ENCODE peak calls at places on chromosomes 12 and 14, in nine cellular contexts. P, W, X, N, I, A, T, J and Z are unnamed samples.
A peak's percentile ranks its signal among the peaks of the same experiment; 100 is the strongest.

GRCh38 chr14:28759658-28760313 is 6.8 kb upstream of the FOXG1 start:
- DNase-seq in A (no peak), J (no peak), I (no peak), N (peak; percentile 15), W (no peak), X (no peak), T (peak; percentile 51), P (no peak), Z (no peak)

GRCh38 chr14:38389666-38390065 is 133.8 kb upstream of the CLEC14A start:
- DNase-seq in P (peak; percentile 70), W (no peak), T (no peak), J (no peak), A (no peak), X (no peak), N (no peak), I (peak; percentile 24), Z (no peak)

GRCh38 chr12:50979369-50980052 is 27.2 kb downstream of the HIGD1C start:
- DNase-seq in P (no peak), W (no peak), T (no peak), I (no peak), N (no peak), A (no peak), X (no peak), J (no peak), Z (no peak)

GRCh38 chr14:85003805-85004204 is 526.1 kb upstream of the FLRT2 start:
- DNase-seq in N (no peak), I (no peak), J (no peak), A (no peak), T (no peak), W (no peak), X (no peak), P (no peak), Z (no peak)

GRCh38 chr12:51334774-51335173 is 10.8 kb upstream of the BIN2 start:
- DNase-seq in I (peak; percentile 21), W (no peak), T (no peak), J (no peak), X (no peak), P (peak; percentile 20), N (no peak), A (no peak), Z (no peak)

GRCh38 chr12:109433618-109434017 is 43.5 kb downstream of the KCTD10 start:
- DNase-seq in J (peak; percentile 30), I (no peak), A (no peak), N (no peak), T (no peak), X (no peak), P (no peak), W (no peak), Z (peak; percentile 22)

GRCh38 chr12:4197922-4198763 is 75.4 kb upstream of the CCND2 start:
- DNase-seq in T (no peak), X (no peak), A (no peak), N (no peak), W (no peak), J (no peak), P (no peak), I (no peak), Z (no peak)

GRCh38 chr14:88063807-88064206 is 58.9 kb downstream of the GPR65 start:
- DNase-seq in J (no peak), A (no peak), N (no peak), W (no peak), I (no peak), P (no peak), T (no peak), X (no peak), Z (peak; percentile 60)

GRCh38 chr14:101075025-101075800 is 171.7 kb upstream of the RTL1 start:
- DNase-seq in I (no peak), X (no peak), P (no peak), T (no peak), W (no peak), J (no peak), A (no peak), N (no peak), Z (no peak)

GRCh38 chr14:60665178-60665555 is 15.9 kb upstream of the SIX1 start:
- DNase-seq in I (no peak), P (no peak), N (no peak), W (no peak), J (no peak), A (no peak), X (no peak), T (no peak), Z (peak; percentile 30)

GRCh38 chr12:38144601-38145436 is 171.8 kb upstream of the ALG10B start:
- DNase-seq in W (no peak), X (no peak), N (no peak), A (no peak), J (no peak), P (no peak), T (peak; percentile 25), I (no peak), Z (no peak)

GRCh38 chr14:98446508-98446907 is 825.5 kb downstream of the BCL11B start:
- DNase-seq in N (no peak), I (no peak), A (no peak), P (no peak), W (no peak), X (no peak), J (no peak), T (no peak), Z (no peak)

GRCh38 chr14:47919334-47919846 is 244.0 kb upstream of the MDGA2 start:
- DNase-seq in J (no peak), I (no peak), N (no peak), W (no peak), X (no peak), T (no peak), A (no peak), P (no peak), Z (no peak)

GRCh38 chr12:18578191-18578590 is 159.6 kb downstream of the PLCZ1 start:
- DNase-seq in P (peak; percentile 60), A (no peak), X (no peak), W (no peak), I (peak; percentile 26), J (no peak), T (no peak), N (no peak), Z (no peak)

GRCh38 chr14:23281247-23281646 is 4.7 kb downstream of the HOMEZ start:
- DNase-seq in A (no peak), W (no peak), N (no peak), J (no peak), T (no peak), I (no peak), X (no peak), P (no peak), Z (no peak)

GRCh38 chr14:35390577-35391387 is 13.8 kb downstream of the NFKBIA start:
- DNase-seq in I (peak; percentile 65), T (no peak), X (no peak), P (peak; percentile 52), W (no peak), N (no peak), A (no peak), J (peak; percentile 40), Z (no peak)

GRCh38 chr12:51721281-51721940 is 127.1 kb downstream of the FIGNL2 start:
- DNase-seq in J (peak; percentile 59), T (peak; percentile 41), I (peak; percentile 29), W (peak; percentile 63), X (peak; percentile 2), N (no peak), P (peak; percentile 48), A (no peak), Z (no peak)